ENCODE peak calls at places on chromosomes 12 and 14, in five cellular contexts. C, E, N, X and P are unnamed samples.

GRCh38 chr12:109432842-109433304 is 44.2 kb downstream of the KCTD10 start:
- DNase-seq in N (peak), E (peak), C (peak), X (peak), P (peak)

GRCh38 chr14:32984531-32984930 is 45.9 kb downstream of the NPAS3 start:
- DNase-seq in X (no peak), E (no peak), N (no peak), C (no peak), P (no peak)

GRCh38 chr12:91506461-91506860 is 323.8 kb upstream of the DCN start:
- DNase-seq in E (no peak), N (no peak), X (no peak), C (no peak), P (no peak)

GRCh38 chr14:89616425-89617141 is 199.6 kb upstream of the FOXN3 start:
- DNase-seq in C (no peak), X (no peak), N (peak), E (no peak), P (no peak)

GRCh38 chr12:26471560-26471959 is 276.2 kb downstream of the SSPN start:
- DNase-seq in N (peak), X (no peak), E (no peak), C (peak), P (no peak)

GRCh38 chr14:68926236-68926635 is 52.9 kb downstream of the ACTN1 start:
- DNase-seq in X (no peak), N (no peak), E (no peak), C (no peak), P (no peak)

GRCh38 chr14:103528158-103528511 is 861 bp upstream of the TRMT61A start:
- DNase-seq in C (no peak), E (no peak), X (no peak), N (no peak), P (no peak)

GRCh38 chr12:13024151-13024946 is 19.8 kb upstream of the FAM234B start:
- DNase-seq in N (peak), E (no peak), C (peak), X (no peak), P (no peak)

GRCh38 chr14:71675902-71676291 is 256.3 kb upstream of the RGS6 start:
- DNase-seq in N (no peak), C (no peak), E (no peak), X (no peak), P (no peak)

GRCh38 chr14:80926706-80927384 is 14.7 kb downstream of the CEP128 start:
- DNase-seq in X (no peak), C (no peak), N (no peak), E (no peak), P (no peak)

GRCh38 chr12:28161697-28162096 is 28.6 kb upstream of the CCDC91 start:
- DNase-seq in E (no peak), N (no peak), X (no peak), C (no peak), P (no peak)

GRCh38 chr12:21745258-21745657 is 29.2 kb downstream of the KCNJ8 start:
- DNase-seq in C (no peak), E (no peak), N (no peak), X (no peak), P (no peak)

GRCh38 chr14:49946320-49947141 is 53.6 kb downstream of the ARF6 start:
- DNase-seq in X (no peak), E (peak), N (no peak), C (peak), P (peak)

GRCh38 chr12:31732926-31733548 is 4.2 kb upstream of the AMN1 start:
- DNase-seq in E (no peak), C (peak), X (no peak), N (no peak), P (peak)